ENCODE peak calls at places on chromosome 11, in seven cellular contexts. O is stimulated activated naive CD8-positive, alpha-beta T cell treated with anti-CD3 and anti-CD28 coated beads, Interleukin-15, Interleukin-2, amounts not matched to agents 100 U/mL and 50 U/mL, for 24 hours; R is activated T-helper 1 cell treated with Interleukin-2 at 50 U/mL for 16 hours; Z is central memory CD4-positive, alpha-beta T cell; D is PC-3; W is neural progenitor cell; E is NCI-H524. B is an unnamed sample.

GRCh38 chr11:57458410-57459111 is 1.8 kb upstream of the RTN4RL2 start:
- DNase-seq in O (peak), R (no peak), Z (peak), D (peak), W (peak), E (peak), B (no peak)

GRCh38 chr11:82864268-82864667 is 36.0 kb downstream of the PRCP start:
- DNase-seq in O (peak), R (no peak), Z (no peak), D (peak), W (peak), E (peak), B (peak)

GRCh38 chr11:117815262-117815803 is 9.2 kb downstream of the FXYD2 start:
- DNase-seq in O (peak), R (no peak), Z (peak), D (no peak), W (no peak), E (no peak), B (no peak)

GRCh38 chr11:71153005-71153395 is 99.4 kb downstream of the SHANK2 start:
- DNase-seq in O (no peak), R (no peak), Z (no peak), D (peak), W (no peak), E (no peak), B (peak)

GRCh38 chr11:40445391-40445790 is 1014.1 kb downstream of the LRRC4C start:
- DNase-seq in O (no peak), R (no peak), Z (no peak), D (no peak), W (peak), E (no peak), B (peak)

GRCh38 chr11:27395556-27396258 is 32.7 kb upstream of the CCDC34 start:
- DNase-seq in O (no peak), R (no peak), Z (no peak), D (peak), W (peak), E (no peak), B (peak)

GRCh38 chr11:120013325-120014250 is 124.3 kb downstream of the TRIM29 start:
- DNase-seq in O (peak), R (no peak), Z (no peak), D (peak), W (peak), E (peak), B (no peak)

GRCh38 chr11:103633037-103633788 is 403.2 kb upstream of the DDI1 start:
- DNase-seq in O (no peak), R (no peak), Z (no peak), D (no peak), W (no peak), E (no peak), B (peak)

GRCh38 chr11:61505640-61506155 is 2.9 kb upstream of the LRRC10B start:
- DNase-seq in O (no peak), R (no peak), Z (no peak), D (no peak), W (no peak), E (no peak), B (no peak)

GRCh38 chr11:102345923-102346322 is 1.1 kb upstream of the BIRC2 start:
- DNase-seq in O (peak), R (no peak), Z (no peak), D (peak), W (no peak), E (no peak), B (peak)

GRCh38 chr11:19267567-19267966 is 26.8 kb upstream of the E2F8 start:
- DNase-seq in O (no peak), R (no peak), Z (no peak), D (no peak), W (no peak), E (no peak), B (no peak)

GRCh38 chr11:73335204-73335923 is 27.3 kb downstream of the ARHGEF17 start:
- DNase-seq in O (peak), R (peak), Z (peak), D (peak), W (peak), E (peak), B (peak)

GRCh38 chr11:132177106-132177505 is 806.7 kb downstream of the NTM start:
- DNase-seq in O (no peak), R (no peak), Z (no peak), D (peak), W (peak), E (no peak), B (peak)

GRCh38 chr11:10041803-10042202 is 252.2 kb downstream of the SBF2 start:
- DNase-seq in O (no peak), R (no peak), Z (no peak), D (no peak), W (no peak), E (no peak), B (no peak)

GRCh38 chr11:134510171-134510570 is 98.1 kb upstream of the B3GAT1 start:
- DNase-seq in O (no peak), R (no peak), Z (no peak), D (no peak), W (no peak), E (no peak), B (no peak)

GRCh38 chr11:58647141-58647699 is 24.8 kb downstream of the CNTF start:
- DNase-seq in O (no peak), R (no peak), Z (no peak), D (no peak), W (no peak), E (no peak), B (no peak)

GRCh38 chr11:110128161-110128560 is 35.0 kb downstream of the ZC3H12C start:
- DNase-seq in O (no peak), R (no peak), Z (no peak), D (no peak), W (peak), E (peak), B (no peak)

GRCh38 chr11:128483211-128483788 is 104.1 kb downstream of the ETS1 start:
- DNase-seq in O (no peak), R (no peak), Z (peak), D (no peak), W (no peak), E (no peak), B (no peak)

GRCh38 chr11:93515438-93515837 is 27.8 kb downstream of the SMCO4 start:
- DNase-seq in O (no peak), R (no peak), Z (no peak), D (no peak), W (no peak), E (no peak), B (no peak)

GRCh38 chr11:120543816-120544215 is 32.3 kb downstream of the GRIK4 start:
- DNase-seq in O (no peak), R (no peak), Z (no peak), D (no peak), W (no peak), E (no peak), B (no peak)

GRCh38 chr11:44066732-44067131 is 662 bp downstream of the ACCS start:
- DNase-seq in O (no peak), R (no peak), Z (no peak), D (peak), W (no peak), E (no peak), B (peak)

GRCh38 chr11:87223816-87224215 is 186.1 kb downstream of the TMEM135 start:
- DNase-seq in O (no peak), R (no peak), Z (no peak), D (no peak), W (no peak), E (no peak), B (no peak)

GRCh38 chr11:70790671-70791300 is 392.5 kb downstream of the CTTN start:
- DNase-seq in O (no peak), R (no peak), Z (no peak), D (no peak), W (peak), E (peak), B (no peak)

GRCh38 chr11:66706989-66707388 is 22.0 kb downstream of the SPTBN2 start:
- DNase-seq in O (no peak), R (no peak), Z (no peak), D (no peak), W (no peak), E (no peak), B (no peak)

GRCh38 chr11:63212742-63213141 is 30.7 kb downstream of the SLC22A25 start:
- DNase-seq in O (no peak), R (no peak), Z (peak), D (peak), W (peak), E (peak), B (peak)

GRCh38 chr11:14022821-14023220 is 60.3 kb downstream of the SPON1 start:
- DNase-seq in O (no peak), R (no peak), Z (no peak), D (no peak), W (no peak), E (no peak), B (no peak)

GRCh38 chr11:116865696-116866095 is 28.3 kb upstream of the APOA1 start:
- DNase-seq in O (no peak), R (no peak), Z (no peak), D (no peak), W (no peak), E (no peak), B (no peak)

GRCh38 chr11:67318239-67318555 is 14.9 kb downstream of the SSH3 start:
- DNase-seq in O (no peak), R (no peak), Z (no peak), D (peak), W (no peak), E (peak), B (no peak)

GRCh38 chr11:66766681-66767080 is 37.7 kb upstream of the SPTBN2 start:
- DNase-seq in O (no peak), R (no peak), Z (no peak), D (no peak), W (no peak), E (no peak), B (no peak)

GRCh38 chr11:6667733-6668374 is 12.2 kb upstream of the DCHS1 start:
- DNase-seq in O (peak), R (no peak), Z (peak), D (peak), W (peak), E (no peak), B (peak)

GRCh38 chr11:87173185-87174039 is 135.7 kb downstream of the TMEM135 start:
- DNase-seq in O (no peak), R (no peak), Z (no peak), D (peak), W (no peak), E (no peak), B (peak)

GRCh38 chr11:67119577-67120391 is 721 bp downstream of the KDM2A start:
- DNase-seq in O (peak), R (no peak), Z (peak), D (peak), W (peak), E (peak), B (peak)

GRCh38 chr11:126863294-126863997 is 137.1 kb downstream of the KIRREL3 start:
- DNase-seq in O (no peak), R (no peak), Z (no peak), D (no peak), W (no peak), E (no peak), B (no peak)

GRCh38 chr11:20627026-20627425 is 27.6 kb downstream of the SLC6A5 start:
- DNase-seq in O (no peak), R (no peak), Z (no peak), D (no peak), W (no peak), E (no peak), B (no peak)

GRCh38 chr11:70696076-70696475 is 297.7 kb downstream of the CTTN start:
- DNase-seq in O (no peak), R (no peak), Z (no peak), D (no peak), W (no peak), E (no peak), B (no peak)

GRCh38 chr11:74147199-74147929 is 23.4 kb downstream of the C2CD3 start:
- DNase-seq in O (no peak), R (no peak), Z (no peak), D (peak), W (no peak), E (no peak), B (peak)

GRCh38 chr11:8080069-8080670 is 841 bp upstream of the TUB start:
- DNase-seq in O (no peak), R (no peak), Z (no peak), D (no peak), W (no peak), E (no peak), B (no peak)

GRCh38 chr11:75236062-75236461 is 4.5 kb upstream of the TPBGL start:
- DNase-seq in O (no peak), R (no peak), Z (no peak), D (no peak), W (no peak), E (no peak), B (no peak)

B was measured in A172.